ENCODE peak calls at places on chromosomes 12 and 14, in eight cellular contexts. M is body of pancreas; A is left lung; Y is aorta; V is K562; X is CD4-positive, alpha-beta T cell; D is Panc1; I is A549. F is an unnamed sample.
A peak's percentile ranks its signal among the peaks of the same experiment; 100 is the strongest.

GRCh38 chr12:115609356-115609755 is 668.1 kb downstream of the MED13L start:
- ATAC-seq in I (no peak), M (no peak), X (no peak), Y (no peak), A (no peak), D (no peak), V (no peak), F (no peak)

GRCh38 chr12:42985506-42985905 is 396.0 kb upstream of the PRICKLE1 start:
- ATAC-seq in V (no peak), M (no peak), A (no peak), I (no peak), X (no peak), D (no peak), Y (no peak), F (no peak)

GRCh38 chr12:78293039-78293686 is 462.5 kb downstream of the NAV3 start:
- ATAC-seq in M (no peak), A (no peak), V (no peak), I (peak; percentile 89), Y (no peak), X (no peak), D (no peak), F (no peak)

GRCh38 chr12:114682920-114683708 is 861 bp downstream of the TBX3 start:
- ATAC-seq in M (no peak), D (no peak), I (peak; percentile 11), X (no peak), Y (no peak), A (no peak), V (no peak), F (no peak)

GRCh38 chr12:46825526-46826414 is at the start of gene SLC38A4:
- ATAC-seq in I (peak; percentile 25), D (peak; percentile 98), M (peak; percentile 60), A (peak; percentile 87), X (no peak), V (peak; percentile 93), Y (peak; percentile 57), F (no peak)

GRCh38 chr12:75437564-75437963 is 43.0 kb upstream of the GLIPR1 start:
- ATAC-seq in Y (no peak), D (no peak), M (no peak), A (peak; percentile 68), X (peak; percentile 78), I (peak; percentile 56), V (no peak), F (no peak)

GRCh38 chr14:64801800-64802199 is 77.9 kb downstream of the SPTB start:
- ATAC-seq in V (peak; percentile 80), I (peak; percentile 54), X (no peak), M (no peak), A (no peak), Y (no peak), D (peak; percentile 64), F (no peak)

GRCh38 chr14:67418368-67419174 is 6.6 kb upstream of the PLEK2 start:
- ATAC-seq in A (no peak), Y (no peak), I (peak; percentile 60), V (peak; percentile 85), X (no peak), D (no peak), M (no peak), F (no peak)

GRCh38 chr12:94198469-94198868 is 50.1 kb downstream of the PLXNC1 start:
- ATAC-seq in Y (no peak), M (no peak), V (peak; percentile 56), X (no peak), D (no peak), I (peak; percentile 61), A (no peak), F (no peak)

GRCh38 chr12:54708836-54709235 is 60.7 kb upstream of the DCD start:
- ATAC-seq in I (no peak), X (no peak), D (no peak), V (no peak), Y (no peak), M (no peak), A (peak; percentile 36), F (no peak)

GRCh38 chr12:54526800-54527630 is 22.4 kb upstream of the PDE1B start:
- ATAC-seq in D (peak; percentile 74), X (no peak), A (peak; percentile 56), V (peak; percentile 96), Y (no peak), M (no peak), I (peak; percentile 90), F (peak; percentile 28)

GRCh38 chr12:72307229-72307628 is 35.1 kb downstream of the TRHDE start:
- ATAC-seq in X (no peak), I (no peak), V (no peak), Y (no peak), A (no peak), M (no peak), D (no peak), F (no peak)

GRCh38 chr12:118055865-118056773 is 4.9 kb downstream of the WSB2 start:
- ATAC-seq in X (no peak), A (no peak), V (no peak), I (peak; percentile 14), D (peak; percentile 11), Y (no peak), M (no peak), F (no peak)

GRCh38 chr12:114658002-114658441 is 26.0 kb downstream of the TBX3 start:
- ATAC-seq in M (no peak), D (no peak), I (no peak), A (no peak), Y (no peak), X (no peak), V (no peak), F (no peak)

DNA sequence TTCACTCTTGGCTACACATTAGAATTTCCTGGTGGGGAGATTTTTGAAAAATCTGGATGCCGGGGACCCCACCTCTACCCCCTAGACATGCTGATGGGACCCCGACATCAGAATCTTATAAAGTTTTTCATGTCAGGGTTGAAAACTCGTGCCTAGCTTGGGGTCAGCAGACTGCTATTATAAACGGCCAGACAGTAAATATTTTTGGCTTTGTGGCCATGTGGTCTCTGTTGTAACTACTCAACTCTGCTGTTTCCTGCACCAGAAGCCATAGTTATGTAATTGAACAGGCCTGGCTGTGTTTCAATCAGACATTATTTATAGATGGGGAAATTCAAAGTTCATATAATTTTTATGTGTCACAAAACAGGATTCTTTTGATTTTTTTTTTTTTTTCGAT is 41.6 kb downstream of the ACACB start:
- ATAC-seq in X (no peak), Y (no peak), M (no peak), I (no peak), D (no peak), V (no peak), A (no peak), F (no peak)
- H3K27ac ChIP-seq in X (no peak overlapping the region), Y (no peak overlapping the region), M (peak overlapping the region; percentile 18), I (no peak overlapping the region), D (no peak overlapping the region), V (no peak overlapping the region), A (peak overlapping the region; percentile 15), F (peak overlapping the region; percentile 97)

GRCh38 chr14:50844397-50844796 is 13.4 kb upstream of the NIN start:
- ATAC-seq in Y (no peak), M (no peak), X (no peak), A (no peak), D (no peak), I (no peak), V (no peak), F (no peak)
- H3K27ac ChIP-seq in Y (no peak overlapping the region), M (no peak overlapping the region), X (no peak overlapping the region), A (no peak overlapping the region), D (no peak overlapping the region), I (no peak overlapping the region), V (no peak overlapping the region), F (no peak overlapping the region)

GRCh38 chr14:88305923-88306322 is 17.1 kb downstream of the KCNK10 start:
- ATAC-seq in D (no peak), A (no peak), Y (no peak), I (no peak), X (no peak), V (no peak), M (no peak), F (no peak)

GRCh38 chr14:88310457-88310856 is 12.6 kb downstream of the KCNK10 start:
- ATAC-seq in M (no peak), D (no peak), I (no peak), Y (no peak), A (no peak), V (no peak), X (no peak), F (no peak)

GRCh38 chr14:88312262-88312661 is 10.8 kb downstream of the KCNK10 start:
- ATAC-seq in A (no peak), I (no peak), D (no peak), M (no peak), X (no peak), V (no peak), Y (no peak), F (no peak)

DNA sequence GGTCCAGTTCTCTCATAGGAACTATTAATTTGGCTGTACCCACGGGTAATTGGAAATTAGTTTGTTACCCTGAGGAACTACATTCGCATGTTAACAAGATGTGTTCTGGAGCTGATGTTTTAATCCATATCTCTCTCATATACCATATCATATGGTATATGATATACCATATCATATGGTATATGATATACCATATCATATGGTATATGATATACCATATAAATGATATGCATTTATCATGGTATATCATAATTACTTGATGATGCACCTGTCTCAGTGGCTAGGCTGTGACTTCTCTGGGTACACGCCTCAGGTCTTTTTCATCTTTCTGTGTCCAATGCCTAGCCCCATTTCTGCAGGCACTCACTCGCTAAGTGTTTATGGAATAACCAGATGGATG is 13.0 kb downstream of the KCNK10 start:
- ATAC-seq in A (no peak), I (no peak), X (no peak), D (no peak), V (no peak), M (no peak), Y (no peak), F (no peak)
- H3K27ac ChIP-seq in A (no peak overlapping the region), I (no peak overlapping the region), X (no peak overlapping the region), D (no peak overlapping the region), V (no peak overlapping the region), M (no peak overlapping the region), Y (no peak overlapping the region), F (no peak overlapping the region)

GRCh38 chr12:106303202-106303820 is 778 bp downstream of the TCP11L2 start:
- ATAC-seq in Y (peak; percentile 94), I (peak; percentile 74), A (peak; percentile 83), V (peak; percentile 54), M (peak; percentile 84), D (peak; percentile 36), X (peak; percentile 55), F (peak; percentile 86)

GRCh38 chr12:106302401-106303201 is at the start of gene TCP11L2:
- ATAC-seq in D (peak; percentile 93), A (peak; percentile 86), X (peak; percentile 49), Y (peak; percentile 95), I (peak; percentile 87), M (peak; percentile 83), V (peak; percentile 80), F (peak; percentile 88)

GRCh38 chr12:106304797-106305196 is 2.3 kb downstream of the TCP11L2 start:
- ATAC-seq in V (no peak), M (no peak), D (no peak), Y (no peak), I (no peak), A (no peak), X (no peak), F (no peak)

GRCh38 chr12:106305376-106305775 is 2.8 kb downstream of the TCP11L2 start:
- ATAC-seq in X (no peak), D (no peak), M (no peak), V (no peak), Y (no peak), A (no peak), I (no peak), F (no peak)

DNA sequence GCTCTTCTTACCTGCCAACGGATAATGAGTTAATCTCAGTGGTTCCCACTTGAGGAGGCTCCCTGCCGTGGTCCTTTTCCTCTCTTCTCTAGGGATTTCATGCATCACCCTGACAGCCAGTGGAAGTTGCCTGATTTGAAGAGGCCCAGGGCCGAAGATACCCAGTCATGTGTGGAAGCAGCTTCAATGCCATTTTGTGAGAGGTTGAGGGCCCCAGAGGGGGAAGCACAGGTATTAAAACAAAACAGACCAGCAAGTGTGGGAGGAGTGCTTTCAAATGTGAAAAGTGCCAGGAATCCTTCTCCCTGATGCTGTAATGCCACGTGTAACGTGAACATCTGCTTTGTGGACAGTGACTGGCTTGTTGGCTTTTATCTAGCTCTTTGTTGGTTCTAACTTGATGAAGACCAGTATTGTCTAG is 1.5 kb downstream of the TCP11L2 start:
- ATAC-seq in Y (no peak), D (no peak), A (no peak), V (no peak), I (no peak), M (no peak), X (no peak), F (no peak)
- H3K27ac ChIP-seq in Y (peak overlapping the region; percentile 50), D (no peak overlapping the region), A (peak overlapping the region; percentile 89), V (no peak overlapping the region), I (no peak overlapping the region), M (peak overlapping the region; percentile 95), X (peak overlapping the region; percentile 100), F (peak overlapping the region; percentile 95)

F was measured in gastroesophageal sphincter.